ENCODE peak calls at places on chromosomes 3 and 15, in five cellular contexts. One of them, this sample, is unnamed.

GRCh38 chr3:158789592-158789991 is 12.3 kb upstream of the MFSD1 start:
- DNase-seq in Peyer's patch: no peak
- DNase-seq in sigmoid colon: no peak
- DNase-seq in suprapubic skin: no peak
- DNase-seq in A549: no peak
- DNase-seq in this sample: no peak

GRCh38 chr3:172711457-172711800 is 562 bp upstream of the NCEH1 start:
- DNase-seq in Peyer's patch: no peak
- DNase-seq in sigmoid colon: no peak
- DNase-seq in suprapubic skin: no peak
- DNase-seq in A549: peak
- DNase-seq in this sample: no peak

GRCh38 chr3:47007001-47007400 is 27.5 kb downstream of the NBEAL2 start:
- DNase-seq in Peyer's patch: peak
- DNase-seq in sigmoid colon: no peak
- DNase-seq in suprapubic skin: no peak
- DNase-seq in A549: no peak
- DNase-seq in this sample: peak

GRCh38 chr3:149657458-149657795 is 398 bp downstream of the WWTR1 start:
- DNase-seq in Peyer's patch: peak
- DNase-seq in sigmoid colon: no peak
- DNase-seq in suprapubic skin: peak
- DNase-seq in A549: peak
- DNase-seq in this sample: peak

GRCh38 chr15:85625431-85625830 is 169.3 kb downstream of the KLHL25 start:
- DNase-seq in Peyer's patch: no peak
- DNase-seq in sigmoid colon: no peak
- DNase-seq in suprapubic skin: no peak
- DNase-seq in A549: no peak
- DNase-seq in this sample: no peak

GRCh38 chr3:127783166-127783565 is 39.1 kb downstream of the MGLL start:
- DNase-seq in Peyer's patch: peak
- DNase-seq in sigmoid colon: peak
- DNase-seq in suprapubic skin: no peak
- DNase-seq in A549: no peak
- DNase-seq in this sample: no peak

GRCh38 chr3:96172917-96173316 is 641.5 kb upstream of the EPHA6 start:
- DNase-seq in Peyer's patch: no peak
- DNase-seq in sigmoid colon: no peak
- DNase-seq in suprapubic skin: no peak
- DNase-seq in A549: no peak
- DNase-seq in this sample: no peak

GRCh38 chr3:141070229-141070628 is 19.1 kb downstream of the SPSB4 start:
- DNase-seq in Peyer's patch: no peak
- DNase-seq in sigmoid colon: no peak
- DNase-seq in suprapubic skin: peak
- DNase-seq in A549: no peak
- DNase-seq in this sample: no peak

GRCh38 chr3:55167586-55168317 is 239.9 kb upstream of the LRTM1 start:
- DNase-seq in Peyer's patch: no peak
- DNase-seq in sigmoid colon: no peak
- DNase-seq in suprapubic skin: no peak
- DNase-seq in A549: no peak
- DNase-seq in this sample: no peak

GRCh38 chr15:70121656-70122297 is 24.1 kb upstream of the TLE3 start:
- DNase-seq in Peyer's patch: no peak
- DNase-seq in sigmoid colon: peak
- DNase-seq in suprapubic skin: peak
- DNase-seq in A549: no peak
- DNase-seq in this sample: no peak

GRCh38 chr3:152811974-152812760 is 22.8 kb upstream of the P2RY1 start:
- DNase-seq in Peyer's patch: no peak
- DNase-seq in sigmoid colon: no peak
- DNase-seq in suprapubic skin: no peak
- DNase-seq in A549: no peak
- DNase-seq in this sample: no peak

GRCh38 chr3:196080517-196080841 is 1.4 kb downstream of the TFRC start:
- DNase-seq in Peyer's patch: peak
- DNase-seq in sigmoid colon: no peak
- DNase-seq in suprapubic skin: no peak
- DNase-seq in A549: no peak
- DNase-seq in this sample: no peak

GRCh38 chr3:54915976-54916375 is 11.9 kb downstream of the LRTM1 start:
- DNase-seq in Peyer's patch: no peak
- DNase-seq in sigmoid colon: no peak
- DNase-seq in suprapubic skin: no peak
- DNase-seq in A549: no peak
- DNase-seq in this sample: no peak

GRCh38 chr15:101657968-101658784 is 6.0 kb upstream of the TM2D3 start:
- DNase-seq in Peyer's patch: no peak
- DNase-seq in sigmoid colon: no peak
- DNase-seq in suprapubic skin: no peak
- DNase-seq in A549: no peak
- DNase-seq in this sample: no peak

GRCh38 chr3:194946091-194946490 is 260.4 kb downstream of the FAM43A start:
- DNase-seq in Peyer's patch: no peak
- DNase-seq in sigmoid colon: no peak
- DNase-seq in suprapubic skin: no peak
- DNase-seq in A549: no peak
- DNase-seq in this sample: no peak

GRCh38 chr15:63048115-63048985 is 5.8 kb downstream of the TPM1 start:
- DNase-seq in Peyer's patch: peak
- DNase-seq in sigmoid colon: peak
- DNase-seq in suprapubic skin: peak
- DNase-seq in A549: peak
- DNase-seq in this sample: peak

GRCh38 chr3:63809607-63810006 is 9.5 kb upstream of the C3orf49 start:
- DNase-seq in Peyer's patch: peak
- DNase-seq in sigmoid colon: no peak
- DNase-seq in suprapubic skin: no peak
- DNase-seq in A549: no peak
- DNase-seq in this sample: no peak

GRCh38 chr3:185403002-185403401 is 40.1 kb downstream of the MAP3K13 start:
- DNase-seq in Peyer's patch: no peak
- DNase-seq in sigmoid colon: no peak
- DNase-seq in suprapubic skin: no peak
- DNase-seq in A549: no peak
- DNase-seq in this sample: no peak

GRCh38 chr3:46538803-46539442 is 27.2 kb downstream of the LRRC2 start:
- DNase-seq in Peyer's patch: peak
- DNase-seq in sigmoid colon: peak
- DNase-seq in suprapubic skin: peak
- DNase-seq in A549: no peak
- DNase-seq in this sample: peak

GRCh38 chr3:55283441-55283925 is 203.6 kb downstream of the WNT5A start:
- DNase-seq in Peyer's patch: no peak
- DNase-seq in sigmoid colon: no peak
- DNase-seq in suprapubic skin: no peak
- DNase-seq in A549: no peak
- DNase-seq in this sample: no peak

GRCh38 chr3:7410782-7411181 is 549.9 kb downstream of the GRM7 start:
- DNase-seq in Peyer's patch: no peak
- DNase-seq in sigmoid colon: no peak
- DNase-seq in suprapubic skin: no peak
- DNase-seq in A549: no peak
- DNase-seq in this sample: no peak

GRCh38 chr3:7401418-7401817 is 540.5 kb downstream of the GRM7 start:
- DNase-seq in Peyer's patch: no peak
- DNase-seq in sigmoid colon: no peak
- DNase-seq in suprapubic skin: no peak
- DNase-seq in A549: no peak
- DNase-seq in this sample: no peak

GRCh38 chr3:7407107-7407506 is 546.2 kb downstream of the GRM7 start:
- DNase-seq in Peyer's patch: no peak
- DNase-seq in sigmoid colon: no peak
- DNase-seq in suprapubic skin: no peak
- DNase-seq in A549: no peak
- DNase-seq in this sample: no peak
- TF ChIP-seq CTCF in Peyer's patch: no peak
- TF ChIP-seq CTCF in sigmoid colon: no peak
- TF ChIP-seq CTCF in suprapubic skin: no peak
- TF ChIP-seq CTCF in A549: no peak
- TF ChIP-seq CTCF in this sample: no peak

GRCh38 chr15:76311071-76311956 is at the start of gene ETFA:
- DNase-seq in Peyer's patch: peak
- DNase-seq in sigmoid colon: peak
- DNase-seq in suprapubic skin: peak
- DNase-seq in A549: peak
- DNase-seq in this sample: peak
- TF ChIP-seq POLR2A in Peyer's patch: peak
- TF ChIP-seq POLR2A in sigmoid colon: peak
- TF ChIP-seq POLR2A in suprapubic skin: peak
- TF ChIP-seq POLR2A in A549: peak
- TF ChIP-seq POLR2A in this sample: peak

DNA sequence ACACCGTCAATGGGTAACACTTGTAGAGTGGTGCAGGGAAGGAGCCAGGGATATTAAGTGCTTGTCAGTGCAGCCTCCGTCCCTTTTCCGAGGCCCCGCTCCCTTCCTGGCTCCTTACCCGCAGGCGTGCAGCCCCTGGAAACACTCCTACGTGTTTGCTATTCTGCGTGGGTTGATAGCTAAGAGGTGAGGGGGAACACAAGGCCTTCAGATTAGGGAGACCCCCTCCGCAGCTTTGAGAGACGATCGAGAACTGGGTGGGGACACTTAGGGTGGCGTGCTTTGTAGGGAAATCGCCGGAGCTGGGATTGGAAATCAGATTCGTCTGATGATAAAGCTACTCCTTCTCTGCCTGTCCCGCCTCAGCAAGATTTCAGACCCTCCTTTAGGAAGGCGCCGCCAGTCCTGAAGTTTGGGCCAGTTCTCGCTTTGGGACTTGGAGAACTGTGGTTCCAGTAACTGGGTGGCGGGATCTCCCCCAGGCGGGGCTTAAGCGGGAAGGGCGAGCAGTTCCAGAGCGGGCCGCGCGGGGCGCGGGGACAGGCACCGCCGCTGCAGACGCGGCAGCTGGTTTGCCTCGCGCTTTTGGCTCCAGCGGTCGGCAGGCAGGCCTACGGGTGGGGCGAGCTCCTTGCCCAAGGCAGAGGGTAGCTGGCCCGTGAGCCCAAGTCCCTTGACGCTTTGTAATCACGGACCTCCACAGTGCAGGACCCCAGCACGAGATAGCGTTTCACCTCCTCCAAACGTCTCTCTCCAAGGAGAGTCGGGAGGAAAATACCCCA is 8.0 kb upstream of the FAM107A start:
- DNase-seq in Peyer's patch: peak
- DNase-seq in sigmoid colon: peak
- DNase-seq in suprapubic skin: peak
- DNase-seq in A549: peak
- DNase-seq in this sample: peak
- TF ChIP-seq CTCF in Peyer's patch: peak
- TF ChIP-seq CTCF in sigmoid colon: peak
- TF ChIP-seq CTCF in suprapubic skin: peak
- TF ChIP-seq CTCF in A549: peak
- TF ChIP-seq CTCF in this sample: peak

GRCh38 chr3:100024520-100025303 is 89.6 kb downstream of the FILIP1L start:
- DNase-seq in Peyer's patch: no peak
- DNase-seq in sigmoid colon: no peak
- DNase-seq in suprapubic skin: no peak
- DNase-seq in A549: no peak
- DNase-seq in this sample: no peak

GRCh38 chr3:100020876-100021644 is 93.2 kb downstream of the FILIP1L start:
- DNase-seq in Peyer's patch: no peak
- DNase-seq in sigmoid colon: no peak
- DNase-seq in suprapubic skin: no peak
- DNase-seq in A549: no peak
- DNase-seq in this sample: no peak

GRCh38 chr3:100022506-100022905 is 91.8 kb downstream of the FILIP1L start:
- DNase-seq in Peyer's patch: no peak
- DNase-seq in sigmoid colon: no peak
- DNase-seq in suprapubic skin: no peak
- DNase-seq in A549: no peak
- DNase-seq in this sample: no peak

GRCh38 chr3:100023150-100023549 is 91.2 kb downstream of the FILIP1L start:
- DNase-seq in Peyer's patch: no peak
- DNase-seq in sigmoid colon: no peak
- DNase-seq in suprapubic skin: no peak
- DNase-seq in A549: no peak
- DNase-seq in this sample: no peak

GRCh38 chr3:100023595-100023994 is 90.7 kb downstream of the FILIP1L start:
- DNase-seq in Peyer's patch: no peak
- DNase-seq in sigmoid colon: no peak
- DNase-seq in suprapubic skin: no peak
- DNase-seq in A549: no peak
- DNase-seq in this sample: no peak
- TF ChIP-seq POLR2A in Peyer's patch: no peak
- TF ChIP-seq POLR2A in sigmoid colon: no peak
- TF ChIP-seq POLR2A in suprapubic skin: no peak
- TF ChIP-seq POLR2A in A549: no peak
- TF ChIP-seq POLR2A in this sample: no peak

GRCh38 chr3:27138562-27138961 is 230.6 kb downstream of the NEK10 start:
- DNase-seq in Peyer's patch: no peak
- DNase-seq in sigmoid colon: no peak
- DNase-seq in suprapubic skin: no peak
- DNase-seq in A549: no peak
- DNase-seq in this sample: no peak

GRCh38 chr3:27138005-27138404 is 231.2 kb downstream of the NEK10 start:
- DNase-seq in Peyer's patch: no peak
- DNase-seq in sigmoid colon: peak
- DNase-seq in suprapubic skin: no peak
- DNase-seq in A549: no peak
- DNase-seq in this sample: no peak

GRCh38 chr3:27146786-27147185 is 222.4 kb downstream of the NEK10 start:
- DNase-seq in Peyer's patch: no peak
- DNase-seq in sigmoid colon: no peak
- DNase-seq in suprapubic skin: no peak
- DNase-seq in A549: no peak
- DNase-seq in this sample: no peak

GRCh38 chr3:27145719-27146118 is 223.5 kb downstream of the NEK10 start:
- DNase-seq in Peyer's patch: no peak
- DNase-seq in sigmoid colon: no peak
- DNase-seq in suprapubic skin: no peak
- DNase-seq in A549: no peak
- DNase-seq in this sample: no peak

DNA sequence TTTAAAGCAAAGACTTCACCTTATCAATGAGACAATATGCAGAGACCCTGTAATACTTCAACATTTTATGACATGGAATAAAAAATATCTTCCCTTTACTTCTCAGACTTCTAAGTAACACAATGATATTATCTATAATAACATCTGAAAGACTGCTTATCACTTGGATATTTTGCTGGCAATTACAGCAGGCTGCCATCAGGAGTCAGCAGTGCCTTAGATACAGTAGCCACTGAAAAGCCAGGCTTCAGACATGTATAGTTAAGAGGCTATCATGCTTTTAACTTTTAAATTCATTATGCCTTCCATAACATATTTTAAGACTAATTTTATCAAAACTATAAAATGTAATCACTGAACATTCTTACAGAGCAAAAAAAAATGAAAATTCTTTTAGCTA is 227.5 kb downstream of the NEK10 start:
- DNase-seq in Peyer's patch: no peak
- DNase-seq in sigmoid colon: no peak
- DNase-seq in suprapubic skin: no peak
- DNase-seq in A549: no peak
- DNase-seq in this sample: no peak
- TF ChIP-seq CTCF in Peyer's patch: no peak
- TF ChIP-seq CTCF in sigmoid colon: no peak
- TF ChIP-seq CTCF in suprapubic skin: no peak
- TF ChIP-seq CTCF in A549: no peak
- TF ChIP-seq CTCF in this sample: no peak